ENCODE peak calls at places on chromosomes 12 and 14, in eight cellular contexts. Z is uterus; B is OCI-LY7; S is CD4-positive, CD25-positive, alpha-beta regulatory T cell; H is fibroblast of lung; C is brain microvascular endothelial cell; D is CD4-positive, alpha-beta memory T cell; U is BE2C. M is an unnamed sample. For H3K36me3, the result is how much of the 10 kb centered on the place peaks cover.

GRCh38 chr12:115103884-115104883 is 420.2 kb upstream of the TBX3 start:
- DNase-seq in S (no peak), U (no peak), C (peak), H (peak), D (no peak), B (no peak), Z (no peak), M (no peak)

GRCh38 chr12:20368653-20369163 is 371 bp downstream of the PDE3A start:
- DNase-seq in C (peak), Z (peak), H (peak), D (no peak), U (peak), B (no peak), S (no peak), M (peak)

GRCh38 chr12:53180931-53181645 is 363 bp upstream of the CSAD start:
- DNase-seq in S (peak), D (peak), H (peak), B (peak), U (peak), Z (peak), C (peak), M (peak)

GRCh38 chr12:70854138-70854537 is 66.4 kb downstream of the PTPRR start:
- DNase-seq in Z (no peak), B (no peak), H (no peak), D (no peak), U (no peak), S (no peak), C (no peak), M (no peak)

GRCh38 chr12:120168337-120168736 is 26.2 kb downstream of the GCN1 start:
- DNase-seq in B (no peak), C (no peak), U (no peak), Z (no peak), H (no peak), D (no peak), S (no peak), M (no peak)

GRCh38 chr14:105315211-105315721 is 718 bp downstream of the PACS2 start:
- DNase-seq in U (no peak), H (peak), C (no peak), D (peak), Z (no peak), B (peak), S (peak), M (peak)

GRCh38 chr14:24189059-24189375 is 401 bp upstream of the IPO4 start:
- DNase-seq in S (no peak), D (no peak), H (no peak), C (no peak), B (no peak), Z (no peak), U (no peak), M (no peak)

GRCh38 chr14:71387753-71388152 is 480.5 kb downstream of the PCNX1 start:
- DNase-seq in H (no peak), D (no peak), B (no peak), C (no peak), U (no peak), Z (no peak), S (no peak), M (no peak)

GRCh38 chr12:116783503-116784237 is 45.6 kb downstream of the RNFT2 start:
- DNase-seq in D (no peak), C (no peak), U (no peak), S (no peak), B (no peak), Z (no peak), H (no peak), M (peak)

GRCh38 chr12:94783862-94784261 is 133.5 kb upstream of the TMCC3 start:
- DNase-seq in U (no peak), Z (no peak), D (no peak), S (no peak), H (peak), B (no peak), C (no peak), M (no peak)

GRCh38 chr14:69138189-69138535 is 14.8 kb downstream of the DCAF5 start:
- DNase-seq in D (no peak), C (no peak), H (peak), Z (no peak), B (no peak), S (no peak), U (no peak), M (no peak)

GRCh38 chr14:33229269-33229924 is 290.7 kb downstream of the NPAS3 start:
- DNase-seq in C (no peak), H (peak), D (no peak), B (no peak), Z (no peak), U (no peak), S (no peak), M (no peak)

GRCh38 chr12:89481218-89481914 is 43.2 kb downstream of the GALNT4 start:
- DNase-seq in H (no peak), C (no peak), B (no peak), S (no peak), U (no peak), D (no peak), Z (no peak), M (no peak)

GRCh38 chr12:53044052-53044581 is 5.7 kb upstream of the TNS2 start:
- DNase-seq in H (no peak), Z (no peak), D (no peak), U (no peak), B (no peak), S (no peak), C (no peak), M (no peak)

GRCh38 chr14:90828642-90829487 is 12.6 kb upstream of the TTC7B start:
- DNase-seq in B (no peak), U (no peak), C (no peak), D (peak), Z (peak), S (no peak), H (no peak), M (peak)

GRCh38 chr14:102020058-102020971 is 55.9 kb downstream of the DYNC1H1 start:
- DNase-seq in B (no peak), C (peak), Z (no peak), D (peak), U (no peak), S (no peak), H (peak), M (no peak)

GRCh38 chr14:65446159-65446558 is 33.6 kb downstream of the FUT8 start:
- DNase-seq in S (no peak), B (no peak), Z (no peak), H (peak), C (no peak), D (no peak), U (no peak), M (no peak)

GRCh38 chr12:62878211-62878610 is 56.7 kb downstream of the PPM1H start:
- DNase-seq in S (no peak), B (no peak), C (no peak), D (no peak), U (no peak), Z (no peak), H (no peak), M (no peak)

GRCh38 chr12:31288381-31288780 is 37.6 kb downstream of the SINHCAF start:
- DNase-seq in S (no peak), C (no peak), Z (no peak), D (no peak), H (no peak), U (no peak), B (no peak), M (no peak)

GRCh38 chr12:132280436-132280835 is 49.0 kb downstream of the GALNT9 start:
- DNase-seq in Z (no peak), B (no peak), H (no peak), C (no peak), S (no peak), U (no peak), D (no peak), M (no peak)

GRCh38 chr14:31257244-31257553 is 49.6 kb upstream of the HECTD1 start:
- DNase-seq in Z (no peak), B (no peak), S (no peak), H (no peak), C (no peak), D (no peak), U (no peak), M (no peak)

GRCh38 chr14:79415726-79416125 is 795.6 kb downstream of the DIO2 start:
- DNase-seq in Z (no peak), S (no peak), C (no peak), B (no peak), D (no peak), U (no peak), H (peak), M (no peak)

GRCh38 chr14:60363275-60363674 is 114.3 kb downstream of the PPM1A start:
- DNase-seq in B (no peak), S (no peak), U (no peak), D (no peak), H (no peak), Z (no peak), C (no peak), M (no peak)

GRCh38 chr12:88579572-88579940 is 715 bp downstream of the KITLG start:
- DNase-seq in C (peak), D (no peak), H (peak), Z (peak), S (no peak), B (no peak), U (peak), M (peak)

GRCh38 chr12:80064269-80064668 is 35.1 kb upstream of the OTOGL start:
- DNase-seq in H (peak), S (no peak), Z (no peak), C (peak), U (no peak), D (no peak), B (no peak), M (no peak)

GRCh38 chr14:59161571-59162175 is 26.8 kb upstream of the DAAM1 start:
- DNase-seq in S (no peak), C (peak), H (peak), B (no peak), Z (peak), U (no peak), D (peak), M (no peak)

GRCh38 chr14:81350344-81351096 is 49.6 kb downstream of the STON2 start:
- DNase-seq in H (peak), U (no peak), C (no peak), B (no peak), Z (no peak), D (no peak), S (no peak), M (no peak)

GRCh38 chr14:90034835-90035525 is 26.8 kb upstream of the KCNK13 start:
- DNase-seq in U (no peak), H (no peak), C (no peak), D (no peak), S (no peak), Z (no peak), B (no peak), M (no peak)

GRCh38 chr12:47812797-47813490 is 6.8 kb downstream of the HDAC7 start:
- DNase-seq in H (peak), D (peak), B (peak), S (peak), Z (peak), U (peak), C (peak), M (peak)

GRCh38 chr14:35420036-35420811 is 15.7 kb upstream of the NFKBIA start:
- DNase-seq in H (peak), B (no peak), D (no peak), U (peak), C (no peak), S (no peak), Z (no peak), M (no peak)

GRCh38 chr14:94751321-94751720 is 18.6 kb downstream of the GSC start:
- DNase-seq in S (no peak), B (no peak), H (no peak), C (no peak), U (no peak), Z (no peak), D (no peak), M (no peak)

GRCh38 chr14:102838531-102838930 is 61.3 kb downstream of the TRAF3 start:
- DNase-seq in D (no peak), H (no peak), S (no peak), U (no peak), Z (no peak), B (no peak), C (no peak), M (no peak)

GRCh38 chr14:103543721-103544626 is 15.0 kb downstream of the TRMT61A start:
- DNase-seq in D (no peak), Z (no peak), U (peak), B (no peak), S (no peak), H (no peak), C (no peak), M (no peak)

GRCh38 chr14:67373347-67373746 is 13.2 kb downstream of the EIF2S1 start:
- DNase-seq in H (peak), C (no peak), B (no peak), Z (no peak), S (no peak), D (no peak), U (no peak), M (no peak)

GRCh38 chr12:79844693-79845092 is 90.2 kb downstream of the PPP1R12A start:
- DNase-seq in U (no peak), D (no peak), S (no peak), C (peak), Z (no peak), B (no peak), H (peak), M (no peak)

GRCh38 chr14:21419528-21419927 is 35.7 kb upstream of the SUPT16H start:
- DNase-seq in Z (no peak), D (no peak), H (no peak), S (no peak), U (no peak), B (no peak), C (no peak), M (no peak)
- H3K36me3 ChIP-seq in Z (under half), D (under half), H (under half), S (half or more), U (half or more), B (half or more), C (half or more), M (half or more)

GRCh38 chr12:46198913-46199312 is 69.9 kb downstream of the SLC38A1 start:
- DNase-seq in Z (no peak), B (no peak), U (no peak), H (no peak), D (no peak), S (no peak), C (no peak), M (no peak)
- H3K36me3 ChIP-seq in Z (under half), B (half or more), U (half or more), H (under half), D (half or more), S (half or more), C (half or more), M (half or more)

DNA sequence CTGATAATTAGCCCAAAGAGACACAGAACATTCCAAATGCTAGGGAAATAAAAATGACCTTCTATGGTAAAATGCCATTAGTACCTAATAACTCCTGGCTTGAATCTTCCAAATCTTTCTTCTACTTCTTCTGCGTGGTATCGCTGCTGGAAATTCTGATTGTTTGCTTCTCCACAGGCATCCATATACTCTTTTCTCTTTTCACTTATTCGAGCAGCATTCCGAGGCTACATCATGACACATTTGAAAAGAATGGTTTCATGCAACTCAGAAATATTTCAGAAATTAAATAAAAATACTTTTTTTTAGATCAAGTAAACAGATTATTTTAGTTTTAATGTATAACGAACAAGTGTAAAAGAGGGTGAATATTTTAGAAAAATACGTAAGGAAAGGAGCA is 18.9 kb downstream of the ZCCHC8 start:
- DNase-seq in H (peak), U (no peak), B (no peak), Z (no peak), S (no peak), C (no peak), D (no peak), M (no peak)
- H3K36me3 ChIP-seq in H (under half), U (half or more), B (half or more), Z (under half), S (half or more), C (under half), D (under half), M (half or more)

DNA sequence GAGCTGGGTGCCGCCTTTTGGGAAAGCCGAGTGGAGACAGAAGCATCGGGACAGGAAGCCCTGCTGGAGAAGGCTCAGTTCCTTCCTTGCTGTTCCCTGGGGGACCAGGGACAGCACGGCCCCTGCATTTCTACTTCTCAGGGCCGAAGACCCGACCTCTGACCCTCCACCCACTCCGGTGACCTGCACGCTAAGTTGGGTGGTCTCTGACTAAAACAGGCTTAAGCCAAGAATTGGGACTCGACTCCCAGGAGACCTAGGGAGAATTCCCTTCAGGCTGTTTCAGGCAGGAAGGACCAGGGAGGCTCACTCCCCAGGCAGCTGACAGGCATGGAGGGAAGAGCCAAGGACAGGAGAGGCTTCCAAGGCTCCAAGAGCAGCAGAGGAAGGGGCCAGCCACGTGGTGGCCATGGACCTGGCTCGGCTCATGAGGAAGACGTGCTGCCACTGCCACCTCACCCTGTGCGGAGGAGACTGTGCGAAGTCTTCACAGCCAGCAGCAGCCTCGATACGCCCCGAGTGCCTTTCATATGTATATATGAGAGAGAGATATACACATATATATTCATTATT is 43.9 kb downstream of the DCAF4 start:
- DNase-seq in U (no peak), H (no peak), B (no peak), Z (no peak), S (no peak), C (no peak), D (no peak), M (no peak)
- H3K36me3 ChIP-seq in U (under half), H (under half), B (under half), Z (under half), S (under half), C (under half), D (under half), M (half or more)

GRCh38 chr14:74296037-74296467 is 6.7 kb downstream of the ABCD4 start:
- DNase-seq in Z (no peak), U (no peak), S (no peak), D (no peak), B (no peak), C (no peak), H (no peak), M (no peak)
- H3K36me3 ChIP-seq in Z (under half), U (under half), S (half or more), D (half or more), B (half or more), C (under half), H (under half), M (half or more)

GRCh38 chr12:98538031-98538430 is 22.6 kb downstream of the TMPO start:
- DNase-seq in D (no peak), B (no peak), Z (no peak), S (no peak), C (no peak), H (no peak), U (no peak), M (no peak)
- H3K36me3 ChIP-seq in D (under half), B (half or more), Z (under half), S (half or more), C (under half), H (under half), U (half or more), M (half or more)

GRCh38 chr12:6980075-6980474 is 9.4 kb downstream of the EMG1 start:
- DNase-seq in D (no peak), S (no peak), B (no peak), Z (no peak), C (no peak), H (no peak), U (no peak), M (no peak)
- H3K36me3 ChIP-seq in D (under half), S (half or more), B (half or more), Z (under half), C (under half), H (under half), U (half or more), M (half or more)

GRCh38 chr12:109482894-109483293 is 5.5 kb downstream of the UBE3B start:
- DNase-seq in D (no peak), U (no peak), S (no peak), H (no peak), Z (no peak), C (no peak), B (no peak), M (no peak)
- H3K36me3 ChIP-seq in D (under half), U (under half), S (under half), H (under half), Z (under half), C (under half), B (under half), M (under half)

GRCh38 chr12:64497484-64497883 is 45.6 kb downstream of the TBK1 start:
- DNase-seq in D (no peak), Z (no peak), B (no peak), U (no peak), H (no peak), C (no peak), S (no peak), M (no peak)

GRCh38 chr12:64491718-64492117 is 39.8 kb downstream of the TBK1 start:
- DNase-seq in D (no peak), Z (no peak), B (no peak), S (no peak), H (no peak), U (no peak), C (no peak), M (no peak)

GRCh38 chr12:64497903-64498302 is 46.0 kb downstream of the TBK1 start:
- DNase-seq in U (no peak), B (no peak), H (no peak), S (no peak), Z (no peak), C (no peak), D (no peak), M (no peak)

GRCh38 chr12:64496839-64497400 is 45.0 kb downstream of the TBK1 start:
- DNase-seq in U (no peak), D (no peak), Z (no peak), B (no peak), S (no peak), C (no peak), H (no peak), M (no peak)

DNA sequence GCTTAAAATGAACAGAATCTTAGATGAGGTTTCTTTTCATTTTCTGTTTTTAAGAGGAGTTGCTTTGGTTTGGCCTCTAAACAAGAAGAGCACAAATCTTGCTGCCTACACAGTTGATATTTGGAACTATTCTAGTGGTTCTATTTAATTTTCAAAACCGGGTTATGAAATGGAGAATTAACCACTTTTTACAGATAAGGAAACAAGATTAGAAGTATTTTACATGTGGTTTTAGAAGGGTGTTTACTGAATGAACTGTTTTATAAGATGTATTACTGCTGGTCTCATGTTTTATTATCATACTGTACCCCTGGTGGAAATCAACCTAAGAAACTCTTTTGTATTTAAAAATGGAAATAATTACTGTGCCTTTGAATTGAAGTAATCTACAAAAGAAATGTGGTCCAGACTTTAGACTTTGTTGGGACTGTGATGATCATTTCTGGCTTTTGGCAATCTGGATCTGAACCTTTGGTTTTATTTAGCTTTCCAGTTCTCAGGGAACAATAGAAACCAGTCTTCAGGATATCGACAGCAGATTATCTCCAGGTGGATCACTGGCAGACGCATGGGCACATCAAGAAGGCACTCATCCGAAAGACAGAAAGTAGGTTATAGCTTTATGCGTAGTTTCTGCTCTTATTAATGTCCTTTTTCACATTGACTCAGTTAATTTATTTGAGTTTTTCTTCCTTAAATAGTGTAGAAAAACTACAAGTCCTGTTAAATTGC is 43.2 kb downstream of the TBK1 start:
- DNase-seq in Z (no peak), H (no peak), B (no peak), U (peak), D (peak), C (no peak), S (no peak), M (no peak)
- H3K36me3 ChIP-seq in Z (under half), H (under half), B (half or more), U (half or more), D (under half), C (half or more), S (half or more), M (half or more)

DNA sequence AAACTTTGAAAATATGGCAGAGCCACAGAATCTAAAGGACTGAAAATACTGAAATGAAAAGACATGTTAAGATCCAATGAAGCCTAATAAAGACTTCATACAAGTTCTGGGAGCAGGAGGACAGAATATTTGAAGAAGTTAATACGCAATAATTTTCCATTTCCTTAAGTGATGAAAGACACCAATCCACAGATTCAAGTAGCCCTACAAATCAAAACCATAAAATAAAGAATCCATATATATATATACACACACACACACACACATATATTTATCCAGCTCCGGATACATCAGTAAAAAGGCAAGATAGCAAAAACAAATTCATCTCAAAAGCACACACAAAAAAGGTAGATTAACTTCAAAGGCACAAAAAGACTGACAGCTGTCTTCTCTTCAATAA is 5.7 kb downstream of the NAP1L1 start:
- DNase-seq in Z (no peak), S (no peak), U (no peak), B (no peak), C (no peak), D (no peak), H (no peak), M (no peak)
- H3K36me3 ChIP-seq in Z (under half), S (under half), U (under half), B (half or more), C (under half), D (under half), H (under half), M (under half)